ENCODE peak calls at places on chromosomes 13 and 19, in four cellular contexts. One of them, this sample, is unnamed.

GRCh38 chr19:12065100-12065538 is 588 bp downstream of the ZNF844 start:
- DNase-seq in hepatocyte: peak; percentile 57
- DNase-seq in HFF-Myc: no peak
- DNase-seq in psoas muscle: peak; percentile 58
- DNase-seq in this sample: no peak

GRCh38 chr19:30878456-30878855 is 470.8 kb downstream of the TSHZ3 start:
- DNase-seq in hepatocyte: no peak
- DNase-seq in HFF-Myc: no peak
- DNase-seq in psoas muscle: no peak
- DNase-seq in this sample: no peak

GRCh38 chr19:35290381-35291135 is 1.4 kb upstream of the MAG start:
- DNase-seq in hepatocyte: no peak
- DNase-seq in psoas muscle: no peak
- DNase-seq in HFF-Myc: no peak
- DNase-seq in this sample: no peak

GRCh38 chr13:43079392-43079931 is 56.1 kb downstream of the DNAJC15 start:
- DNase-seq in HFF-Myc: no peak
- DNase-seq in hepatocyte: no peak
- DNase-seq in psoas muscle: no peak
- DNase-seq in this sample: no peak

GRCh38 chr13:72255908-72256307 is 388.9 kb upstream of the DACH1 start:
- DNase-seq in hepatocyte: peak; percentile 61
- DNase-seq in HFF-Myc: no peak
- DNase-seq in psoas muscle: no peak
- DNase-seq in this sample: no peak

GRCh38 chr13:20258208-20258962 is 26.3 kb upstream of the GJB6 start:
- DNase-seq in hepatocyte: no peak
- DNase-seq in HFF-Myc: no peak
- DNase-seq in psoas muscle: no peak
- DNase-seq in this sample: no peak

GRCh38 chr13:49292742-49293498 is 45.2 kb downstream of the CDADC1 start:
- DNase-seq in hepatocyte: peak; percentile 74
- DNase-seq in HFF-Myc: no peak
- DNase-seq in psoas muscle: peak; percentile 67
- DNase-seq in this sample: peak; percentile 77

GRCh38 chr13:51396352-51396751 is 56.5 kb downstream of the INTS6 start:
- DNase-seq in hepatocyte: no peak
- DNase-seq in psoas muscle: no peak
- DNase-seq in HFF-Myc: no peak
- DNase-seq in this sample: no peak

GRCh38 chr13:73702419-73703071 is 431.7 kb downstream of the KLF12 start:
- DNase-seq in hepatocyte: peak; percentile 22
- DNase-seq in HFF-Myc: no peak
- DNase-seq in psoas muscle: no peak
- DNase-seq in this sample: no peak

GRCh38 chr19:56837892-56838679 is 2.4 kb downstream of the PEG3 start:
- DNase-seq in psoas muscle: peak; percentile 78
- DNase-seq in HFF-Myc: no peak
- DNase-seq in hepatocyte: no peak
- DNase-seq in this sample: no peak

GRCh38 chr19:14393303-14393702 is 12.1 kb downstream of the ADGRE5 start:
- DNase-seq in hepatocyte: no peak
- DNase-seq in psoas muscle: no peak
- DNase-seq in HFF-Myc: no peak
- DNase-seq in this sample: no peak

GRCh38 chr13:100594731-100595130 is 6.1 kb upstream of the GGACT start:
- DNase-seq in HFF-Myc: no peak
- DNase-seq in psoas muscle: no peak
- DNase-seq in hepatocyte: peak; percentile 30
- DNase-seq in this sample: no peak

GRCh38 chr13:34294483-34295129 is 476.7 kb downstream of the RFC3 start:
- DNase-seq in hepatocyte: no peak
- DNase-seq in HFF-Myc: no peak
- DNase-seq in psoas muscle: no peak
- DNase-seq in this sample: no peak

GRCh38 chr19:20611866-20612265 is 46.3 kb upstream of the ZNF737 start:
- DNase-seq in HFF-Myc: no peak
- DNase-seq in hepatocyte: no peak
- DNase-seq in psoas muscle: no peak
- DNase-seq in this sample: no peak

GRCh38 chr19:51327066-51327985 is 14.6 kb downstream of the VSIG10L start:
- DNase-seq in hepatocyte: peak; percentile 59
- DNase-seq in psoas muscle: no peak
- DNase-seq in HFF-Myc: no peak
- DNase-seq in this sample: no peak

GRCh38 chr13:44271031-44271433 is 102.6 kb upstream of the SERP2 start:
- DNase-seq in HFF-Myc: no peak
- DNase-seq in psoas muscle: no peak
- DNase-seq in hepatocyte: peak; percentile 18
- DNase-seq in this sample: peak; percentile 48

GRCh38 chr13:23953860-23954512 is 56.7 kb upstream of the C1QTNF9B start:
- DNase-seq in HFF-Myc: no peak
- DNase-seq in psoas muscle: no peak
- DNase-seq in hepatocyte: no peak
- DNase-seq in this sample: no peak

GRCh38 chr19:38877781-38878574 is at the start of gene RINL:
- DNase-seq in psoas muscle: peak; percentile 50
- DNase-seq in hepatocyte: peak; percentile 56
- DNase-seq in HFF-Myc: no peak
- DNase-seq in this sample: no peak

GRCh38 chr19:18292810-18293641 is 11.6 kb upstream of the JUND start:
- DNase-seq in psoas muscle: peak; percentile 90
- DNase-seq in HFF-Myc: no peak
- DNase-seq in hepatocyte: peak; percentile 91
- DNase-seq in this sample: no peak

DNA sequence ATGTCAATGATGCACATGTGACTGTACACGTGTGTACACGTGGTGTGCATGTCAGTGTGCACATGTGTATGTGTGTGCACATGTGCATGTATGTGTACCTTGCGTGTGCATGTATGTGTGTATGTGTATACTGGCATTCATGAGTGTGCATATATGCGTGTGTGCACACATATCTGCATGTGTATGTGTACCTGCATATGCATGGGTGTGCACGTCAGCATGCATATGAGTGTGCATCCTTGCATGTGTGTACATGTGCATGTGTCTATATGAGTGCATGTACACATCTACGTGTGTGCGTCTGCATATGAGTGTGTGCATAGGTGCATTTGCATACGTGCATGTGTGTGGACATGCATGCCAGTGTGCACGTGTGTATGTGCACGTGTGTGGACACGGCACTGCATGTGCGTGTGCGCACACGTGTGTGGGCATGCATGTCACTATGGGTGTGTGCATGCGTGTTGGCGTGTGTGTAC is 48.5 kb downstream of the GADD45B start:
- DNase-seq in psoas muscle: no peak
- DNase-seq in HFF-Myc: no peak
- DNase-seq in hepatocyte: no peak
- DNase-seq in this sample: no peak
- H3K4me3 ChIP-seq in psoas muscle: no peak overlapping the region
- H3K4me3 ChIP-seq in HFF-Myc: no peak overlapping the region
- H3K4me3 ChIP-seq in hepatocyte: no peak overlapping the region
- H3K4me3 ChIP-seq in this sample: no peak overlapping the region

DNA sequence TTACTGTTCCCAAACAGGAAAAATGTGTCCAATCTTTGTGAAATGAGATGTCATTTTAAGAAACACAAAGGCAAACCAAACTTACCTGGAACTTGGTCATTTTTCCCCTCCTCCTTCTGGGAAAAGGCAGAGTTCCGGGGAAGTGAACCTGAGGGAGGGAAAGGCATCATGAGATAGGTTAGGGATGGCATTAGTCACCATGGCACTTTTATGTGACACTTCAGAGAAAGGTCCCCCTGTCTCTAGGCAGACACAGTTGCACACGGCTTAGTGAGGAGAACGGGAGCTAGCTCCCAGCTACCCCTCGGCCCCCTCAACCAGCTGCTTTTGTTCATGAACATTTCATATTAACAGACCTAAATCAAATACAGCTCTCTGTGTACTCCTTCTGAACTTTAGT is 1.5 kb downstream of the ZNF235 start:
- DNase-seq in hepatocyte: no peak
- DNase-seq in psoas muscle: no peak
- DNase-seq in HFF-Myc: no peak
- DNase-seq in this sample: no peak
- H3K4me3 ChIP-seq in hepatocyte: no peak overlapping the region
- H3K4me3 ChIP-seq in psoas muscle: peak overlapping the region; percentile 92
- H3K4me3 ChIP-seq in HFF-Myc: peak overlapping the region; percentile 68
- H3K4me3 ChIP-seq in this sample: peak overlapping the region; percentile 97

DNA sequence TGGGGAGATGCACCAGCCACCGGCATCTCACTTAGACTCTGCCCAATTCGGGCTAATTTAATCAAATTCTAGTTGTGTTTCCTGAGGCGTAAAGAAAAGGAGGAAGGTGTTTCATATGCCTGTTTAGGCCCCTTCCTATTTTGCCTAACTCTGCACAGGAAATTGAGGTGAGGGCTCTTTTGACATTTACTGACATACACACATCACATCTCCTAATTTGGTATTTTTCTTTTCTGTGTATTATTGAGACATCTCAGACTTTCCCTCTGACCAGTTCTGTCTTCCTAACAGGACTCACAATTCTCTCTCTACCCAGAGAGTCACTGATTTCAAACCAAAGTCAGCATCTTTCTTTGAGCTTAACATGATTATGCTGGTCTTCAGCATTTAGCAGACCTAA is 7.9 kb downstream of the CEACAM3 start:
- DNase-seq in psoas muscle: no peak
- DNase-seq in hepatocyte: no peak
- DNase-seq in HFF-Myc: no peak
- DNase-seq in this sample: no peak
- H3K4me3 ChIP-seq in psoas muscle: no peak overlapping the region
- H3K4me3 ChIP-seq in hepatocyte: no peak overlapping the region
- H3K4me3 ChIP-seq in HFF-Myc: no peak overlapping the region
- H3K4me3 ChIP-seq in this sample: no peak overlapping the region

GRCh38 chr19:42396542-42397314 is 6.6 kb upstream of the CNFN start:
- DNase-seq in psoas muscle: peak; percentile 99
- DNase-seq in hepatocyte: peak; percentile 98
- DNase-seq in HFF-Myc: peak; percentile 97
- DNase-seq in this sample: peak; percentile 98
- H3K4me3 ChIP-seq in psoas muscle: peak overlapping the region; percentile 77
- H3K4me3 ChIP-seq in hepatocyte: peak overlapping the region; percentile 15
- H3K4me3 ChIP-seq in HFF-Myc: peak overlapping the region; percentile 64
- H3K4me3 ChIP-seq in this sample: peak overlapping the region; percentile 81

DNA sequence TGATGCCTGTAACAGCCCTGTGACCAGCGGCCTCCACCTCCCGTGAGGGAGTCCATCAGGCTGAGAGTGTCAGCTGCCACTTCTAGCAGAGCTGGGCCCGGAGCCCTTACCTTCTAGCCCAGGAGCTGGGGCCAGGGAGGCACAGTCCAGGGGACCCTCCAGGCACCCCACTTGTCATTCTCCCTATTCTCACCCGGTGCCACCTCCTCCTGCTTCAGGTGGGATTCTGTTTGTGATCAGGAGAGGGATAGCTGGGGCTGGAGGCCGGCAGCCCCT is 4.1 kb downstream of the RASA3 start:
- DNase-seq in HFF-Myc: no peak
- DNase-seq in psoas muscle: peak; percentile 55
- DNase-seq in hepatocyte: no peak
- DNase-seq in this sample: no peak
- H3K4me3 ChIP-seq in HFF-Myc: peak overlapping the region; percentile 77
- H3K4me3 ChIP-seq in psoas muscle: peak overlapping the region; percentile 82
- H3K4me3 ChIP-seq in hepatocyte: no peak overlapping the region
- H3K4me3 ChIP-seq in this sample: peak overlapping the region; percentile 93

GRCh38 chr19:49538643-49539042 is 10.8 kb downstream of the RCN3 start:
- DNase-seq in psoas muscle: no peak
- DNase-seq in hepatocyte: no peak
- DNase-seq in HFF-Myc: no peak
- DNase-seq in this sample: no peak

GRCh38 chr19:49533551-49534488 is 6.0 kb downstream of the RCN3 start:
- DNase-seq in hepatocyte: peak; percentile 88
- DNase-seq in psoas muscle: peak; percentile 89
- DNase-seq in HFF-Myc: no peak
- DNase-seq in this sample: no peak

GRCh38 chr19:49536921-49537462 is 9.2 kb downstream of the RCN3 start:
- DNase-seq in HFF-Myc: no peak
- DNase-seq in psoas muscle: no peak
- DNase-seq in hepatocyte: no peak
- DNase-seq in this sample: no peak

GRCh38 chr19:49530708-49531107 is 2.9 kb downstream of the RCN3 start:
- DNase-seq in HFF-Myc: no peak
- DNase-seq in hepatocyte: no peak
- DNase-seq in psoas muscle: no peak
- DNase-seq in this sample: no peak

DNA sequence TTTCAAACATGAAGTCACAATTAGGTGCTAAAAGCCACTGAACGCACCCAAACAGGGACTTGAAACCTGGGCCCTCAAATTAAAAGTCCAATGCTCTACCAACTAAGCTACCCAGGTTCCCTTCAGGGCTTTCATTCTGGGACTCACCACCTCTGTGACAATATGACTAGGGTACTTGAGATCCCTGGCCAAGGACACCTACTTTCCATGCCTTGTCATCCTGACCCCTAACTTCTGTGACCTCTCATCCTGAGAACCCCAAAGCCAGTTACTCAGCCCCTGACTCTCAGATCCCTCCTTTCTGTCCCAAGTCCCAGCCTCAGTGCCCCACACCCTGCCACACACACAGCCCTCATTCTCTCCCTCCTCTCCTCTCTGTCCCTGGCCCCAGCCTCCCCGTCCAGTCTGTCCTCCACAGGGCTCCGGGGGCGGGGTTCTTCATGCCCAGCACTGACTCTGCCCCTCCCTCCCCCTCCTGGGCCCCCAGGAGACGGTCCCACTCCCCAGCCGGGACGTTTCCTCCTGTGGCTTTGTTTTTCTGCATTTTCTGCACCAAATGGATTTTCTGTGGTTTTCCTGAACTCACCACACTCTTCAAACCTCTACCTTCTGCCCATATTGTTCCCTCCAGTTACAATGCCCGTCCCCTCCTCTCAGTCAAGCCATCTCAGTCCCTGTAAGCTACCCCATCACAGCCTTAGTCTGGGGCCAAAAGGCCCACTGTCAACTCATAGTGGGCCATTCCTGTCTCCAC is 7.0 kb downstream of the RCN3 start:
- DNase-seq in HFF-Myc: no peak
- DNase-seq in hepatocyte: no peak
- DNase-seq in psoas muscle: no peak
- DNase-seq in this sample: no peak
- H3K4me3 ChIP-seq in HFF-Myc: peak overlapping the region; percentile 42
- H3K4me3 ChIP-seq in hepatocyte: no peak overlapping the region
- H3K4me3 ChIP-seq in psoas muscle: peak overlapping the region; percentile 72
- H3K4me3 ChIP-seq in this sample: no peak overlapping the region

DNA sequence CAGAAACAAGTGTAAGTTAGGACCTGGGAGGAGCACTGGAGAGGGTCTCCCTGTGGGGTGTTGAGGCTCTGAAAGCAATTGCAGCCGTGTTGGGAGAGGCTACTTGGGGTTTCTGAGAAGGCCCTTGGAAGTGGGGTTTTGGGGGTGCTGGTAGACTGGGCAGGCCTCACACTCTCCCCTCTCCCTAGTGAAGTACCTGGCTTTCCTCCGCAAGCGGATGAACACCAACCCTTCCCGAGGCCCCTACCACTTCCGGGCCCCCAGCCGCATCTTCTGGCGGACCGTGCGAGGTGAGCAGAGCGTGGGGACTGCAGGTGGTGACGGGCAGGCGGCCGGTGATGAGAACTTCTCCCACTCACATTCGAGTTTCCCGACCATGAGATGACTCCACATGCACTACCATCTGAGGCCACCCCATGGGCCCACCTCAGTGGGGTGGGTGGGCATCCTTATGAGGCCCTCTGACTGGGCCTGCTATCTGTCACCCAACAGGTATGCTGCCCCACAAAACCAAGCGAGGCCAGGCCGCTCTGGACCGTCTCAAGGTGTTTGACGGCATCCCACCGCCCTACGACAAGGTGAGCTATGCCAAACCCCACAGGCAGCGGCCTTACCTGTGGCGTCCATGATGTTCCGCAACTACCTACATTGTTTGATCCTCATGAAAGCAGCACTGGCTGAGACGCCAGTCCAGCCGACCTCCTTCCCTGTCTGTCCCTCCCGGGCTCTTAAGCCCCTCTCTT is 3.0 kb downstream of the RPL13A start:
- DNase-seq in HFF-Myc: no peak
- DNase-seq in hepatocyte: no peak
- DNase-seq in psoas muscle: no peak
- DNase-seq in this sample: no peak
- H3K4me3 ChIP-seq in HFF-Myc: peak overlapping the region; percentile 100
- H3K4me3 ChIP-seq in hepatocyte: no peak overlapping the region
- H3K4me3 ChIP-seq in psoas muscle: peak overlapping the region; percentile 98
- H3K4me3 ChIP-seq in this sample: peak overlapping the region; percentile 96